ENCODE peak calls at places on chromosomes 2 and 18, in six cellular contexts. A, T, B, Z, D and E are unnamed samples.
A peak's percentile ranks its signal among the peaks of the same experiment; 100 is the strongest.

GRCh38 chr2:37905033-37905432 is 20.1 kb upstream of the RMDN2 start:
- DNase-seq in A (no peak), T (no peak), B (no peak), Z (no peak), D (no peak), E (no peak)

GRCh38 chr2:238843476-238843875 is 4.4 kb upstream of the TWIST2 start:
- DNase-seq in A (no peak), T (no peak), B (no peak), Z (no peak), D (no peak), E (no peak)

GRCh38 chr2:232139786-232140562 is 178.5 kb downstream of the DIS3L2 start:
- DNase-seq in A (no peak), T (no peak), B (no peak), Z (no peak), D (no peak), E (no peak)

GRCh38 chr2:158990397-158991209 is 22.2 kb downstream of the TANC1 start:
- DNase-seq in A (no peak), T (no peak), B (no peak), Z (no peak), D (no peak), E (no peak)

GRCh38 chr2:152925540-152926448 is 207.4 kb downstream of the ARL6IP6 start:
- DNase-seq in A (peak; percentile 22), T (peak; percentile 42), B (peak; percentile 57), Z (no peak), D (peak; percentile 87), E (no peak)

GRCh38 chr18:37253424-37254255 is 312.0 kb downstream of the CELF4 start:
- DNase-seq in A (no peak), T (no peak), B (no peak), Z (no peak), D (peak; percentile 33), E (peak; percentile 27)

GRCh38 chr2:16012626-16013501 is 72.5 kb downstream of the MYCN start:
- DNase-seq in A (no peak), T (peak; percentile 78), B (no peak), Z (no peak), D (no peak), E (no peak)

GRCh38 chr2:24915796-24916195 is 4.2 kb downstream of the ADCY3 start:
- DNase-seq in A (no peak), T (no peak), B (no peak), Z (no peak), D (no peak), E (no peak)

GRCh38 chr2:128452536-128453530 is 134.2 kb upstream of the HS6ST1 start:
- DNase-seq in A (no peak), T (no peak), B (no peak), Z (no peak), D (peak; percentile 78), E (no peak)

GRCh38 chr2:74026674-74027294 is 42.1 kb downstream of the TET3 start:
- DNase-seq in A (no peak), T (no peak), B (no peak), Z (peak; percentile 37), D (no peak), E (no peak)

GRCh38 chr2:24919100-24919976 is 699 bp downstream of the ADCY3 start:
- DNase-seq in A (peak; percentile 40), T (peak; percentile 53), B (peak; percentile 59), Z (peak; percentile 61), D (peak; percentile 45), E (no peak)

GRCh38 chr2:128276878-128277675 is 41.6 kb downstream of the HS6ST1 start:
- DNase-seq in A (no peak), T (no peak), B (no peak), Z (no peak), D (no peak), E (no peak)

GRCh38 chr18:59846814-59847490 is 52.8 kb upstream of the PMAIP1 start:
- DNase-seq in A (no peak), T (no peak), B (no peak), Z (no peak), D (no peak), E (peak; percentile 48)

GRCh38 chr2:232873909-232874641 is 4.0 kb downstream of the SNORC start:
- DNase-seq in A (no peak), T (no peak), B (no peak), Z (no peak), D (no peak), E (no peak)

GRCh38 chr2:240426797-240427721 is 8.4 kb upstream of the GPC1 start:
- DNase-seq in A (no peak), T (no peak), B (peak; percentile 30), Z (no peak), D (peak; percentile 4), E (peak; percentile 30)

GRCh38 chr18:78296152-78296551 is 683.5 kb upstream of the SALL3 start:
- DNase-seq in A (no peak), T (no peak), B (no peak), Z (no peak), D (no peak), E (no peak)

GRCh38 chr18:46560671-46561045 is 96.4 kb downstream of the LOXHD1 start:
- DNase-seq in A (no peak), T (no peak), B (no peak), Z (no peak), D (no peak), E (no peak)

GRCh38 chr2:178327516-178327915 is 123.5 kb downstream of the PRKRA start:
- DNase-seq in A (no peak), T (peak; percentile 1), B (no peak), Z (no peak), D (no peak), E (no peak)

GRCh38 chr2:209942936-209943605 is 59.4 kb upstream of the RPE start:
- DNase-seq in A (no peak), T (no peak), B (no peak), Z (no peak), D (no peak), E (no peak)

GRCh38 chr18:75115514-75115913 is 93.4 kb downstream of the PTGR3 start:
- DNase-seq in A (no peak), T (no peak), B (no peak), Z (no peak), D (no peak), E (no peak)

GRCh38 chr2:88671786-88672427 is 19.6 kb upstream of the RPIA start:
- DNase-seq in A (no peak), T (peak; percentile 71), B (no peak), Z (peak; percentile 47), D (peak; percentile 24), E (peak; percentile 29)

GRCh38 chr2:231665208-231665921 is 43.0 kb upstream of the PTMA start:
- DNase-seq in A (no peak), T (no peak), B (no peak), Z (no peak), D (no peak), E (no peak)

GRCh38 chr2:27960237-27960912 is 69.8 kb downstream of the BABAM2 start:
- DNase-seq in A (no peak), T (no peak), B (no peak), Z (peak; percentile 31), D (no peak), E (no peak)

GRCh38 chr2:62349788-62350187 is 153.9 kb downstream of the B3GNT2 start:
- DNase-seq in A (no peak), T (no peak), B (no peak), Z (no peak), D (no peak), E (no peak)

GRCh38 chr2:46985512-46985911 is 69.9 kb upstream of the MCFD2 start:
- DNase-seq in A (no peak), T (no peak), B (no peak), Z (no peak), D (no peak), E (no peak)

GRCh38 chr18:44824884-44825283 is 144.2 kb downstream of the SETBP1 start:
- DNase-seq in A (no peak), T (no peak), B (no peak), Z (no peak), D (no peak), E (no peak)

GRCh38 chr2:11701206-11701605 is 31.2 kb upstream of the NTSR2 start:
- DNase-seq in A (no peak), T (no peak), B (no peak), Z (no peak), D (peak; percentile 63), E (peak; percentile 23)

GRCh38 chr2:195899226-195899625 is 169.4 kb downstream of the DNAH7 start:
- DNase-seq in A (no peak), T (no peak), B (no peak), Z (no peak), D (no peak), E (no peak)

GRCh38 chr18:32488078-32488477 is 17.4 kb upstream of the GAREM1 start:
- DNase-seq in A (no peak), T (no peak), B (no peak), Z (no peak), D (no peak), E (no peak)

GRCh38 chr2:109098251-109098920 is 30.6 kb upstream of the SH3RF3 start:
- DNase-seq in A (no peak), T (no peak), B (no peak), Z (no peak), D (no peak), E (no peak)

GRCh38 chr2:112092286-112093041 is 37.4 kb downstream of the TMEM87B start:
- DNase-seq in A (no peak), T (no peak), B (no peak), Z (no peak), D (no peak), E (no peak)

GRCh38 chr2:189221811-189222210 is 42.2 kb upstream of the COL5A2 start:
- DNase-seq in A (no peak), T (no peak), B (no peak), Z (no peak), D (no peak), E (no peak)

GRCh38 chr2:238449909-238450417 is 23.2 kb downstream of the ASB1 start:
- DNase-seq in A (no peak), T (peak; percentile 92), B (peak; percentile 77), Z (no peak), D (no peak), E (no peak)

GRCh38 chr2:120864981-120865380 is 129.3 kb downstream of the GLI2 start:
- DNase-seq in A (no peak), T (no peak), B (peak; percentile 72), Z (no peak), D (no peak), E (no peak)

GRCh38 chr2:233350708-233351107 is 3.6 kb upstream of the DGKD start:
- DNase-seq in A (no peak), T (no peak), B (no peak), Z (no peak), D (no peak), E (no peak)

GRCh38 chr2:176473177-176473576 is 203.9 kb downstream of the MTX2 start:
- DNase-seq in A (no peak), T (no peak), B (no peak), Z (peak; percentile 25), D (no peak), E (no peak)

GRCh38 chr2:229489016-229489415 is 217.9 kb upstream of the PID1 start:
- DNase-seq in A (no peak), T (no peak), B (no peak), Z (no peak), D (no peak), E (no peak)